ENCODE peak calls at places on chromosomes 13 and 19, in five cellular contexts. H, J, C, X and K are unnamed samples.

GRCh38 chr19:7371001-7371400 is 22.3 kb downstream of the ARHGEF18 start:
- DNase-seq in H (no peak), J (no peak), C (no peak), X (no peak), K (no peak)

GRCh38 chr19:3506384-3507340 is 551 bp downstream of the FZR1 start:
- DNase-seq in H (no peak), J (peak; percentile 26), C (peak; percentile 20), X (no peak), K (no peak)

GRCh38 chr19:7506385-7507328 is 9.2 kb upstream of the ZNF358 start:
- DNase-seq in H (peak; percentile 81), J (peak; percentile 81), C (peak; percentile 95), X (peak; percentile 87), K (peak; percentile 94)

GRCh38 chr13:76512676-76513277 is 373.4 kb downstream of the KCTD12 start:
- DNase-seq in H (peak; percentile 55), J (no peak), C (peak; percentile 97), X (no peak), K (peak; percentile 11)

GRCh38 chr19:41928754-41929535 is 696 bp upstream of the ERFL start:
- DNase-seq in H (no peak), J (peak; percentile 62), C (no peak), X (no peak), K (no peak)

GRCh38 chr13:20825476-20825875 is 51.7 kb upstream of the EEF1AKMT1 start:
- DNase-seq in H (peak; percentile 11), J (peak; percentile 21), C (peak; percentile 27), X (no peak), K (no peak)

GRCh38 chr13:56378566-56378965 is 762.2 kb upstream of the PRR20A start:
- DNase-seq in H (no peak), J (no peak), C (no peak), X (peak; percentile 4), K (no peak)

GRCh38 chr13:34338102-34338501 is 520.2 kb downstream of the RFC3 start:
- DNase-seq in H (no peak), J (no peak), C (no peak), X (no peak), K (no peak)

GRCh38 chr19:1133471-1133929 is 29.7 kb downstream of the GPX4 start:
- DNase-seq in H (no peak), J (peak; percentile 93), C (no peak), X (peak; percentile 27), K (peak; percentile 47)